ENCODE peak calls at places on chromosomes 3 and 15, in nine cellular contexts. One of them, this sample, is unnamed. For H3K9me3, the result is how much of the 10 kb centered on the place peaks cover.

GRCh38 chr3:102471491-102471890 is 36.7 kb downstream of the ZPLD1 start:
- DNase-seq in pancreas: no peak
- DNase-seq in cardiac muscle cell: no peak
- DNase-seq in tibial nerve: no peak
- DNase-seq in breast epithelium: no peak
- DNase-seq in endothelial cell of umbilical vein: no peak
- DNase-seq in ovary: no peak
- DNase-seq in DND-41: no peak
- DNase-seq in heart left ventricle: no peak
- DNase-seq in this sample: no peak

GRCh38 chr3:14845180-14845579 is 26.4 kb downstream of the FGD5 start:
- DNase-seq in pancreas: no peak
- DNase-seq in cardiac muscle cell: no peak
- DNase-seq in tibial nerve: no peak
- DNase-seq in breast epithelium: no peak
- DNase-seq in endothelial cell of umbilical vein: no peak
- DNase-seq in ovary: no peak
- DNase-seq in DND-41: no peak
- DNase-seq in heart left ventricle: no peak
- DNase-seq in this sample: no peak

GRCh38 chr3:120475722-120476385 is 25.1 kb upstream of the FSTL1 start:
- DNase-seq in pancreas: no peak
- DNase-seq in cardiac muscle cell: no peak
- DNase-seq in tibial nerve: no peak
- DNase-seq in breast epithelium: no peak
- DNase-seq in endothelial cell of umbilical vein: no peak
- DNase-seq in ovary: no peak
- DNase-seq in DND-41: no peak
- DNase-seq in heart left ventricle: no peak
- DNase-seq in this sample: no peak

GRCh38 chr3:34957707-34958106 is 681.6 kb upstream of the ARPP21 start:
- DNase-seq in pancreas: no peak
- DNase-seq in cardiac muscle cell: no peak
- DNase-seq in tibial nerve: no peak
- DNase-seq in breast epithelium: no peak
- DNase-seq in endothelial cell of umbilical vein: no peak
- DNase-seq in ovary: no peak
- DNase-seq in DND-41: peak
- DNase-seq in heart left ventricle: no peak
- DNase-seq in this sample: no peak

GRCh38 chr3:157810924-157811718 is 295.1 kb downstream of the SHOX2 start:
- DNase-seq in pancreas: no peak
- DNase-seq in cardiac muscle cell: no peak
- DNase-seq in tibial nerve: no peak
- DNase-seq in breast epithelium: no peak
- DNase-seq in endothelial cell of umbilical vein: no peak
- DNase-seq in ovary: no peak
- DNase-seq in DND-41: no peak
- DNase-seq in heart left ventricle: no peak
- DNase-seq in this sample: no peak

GRCh38 chr3:99542771-99543518 is 95.4 kb upstream of the COL8A1 start:
- DNase-seq in pancreas: no peak
- DNase-seq in cardiac muscle cell: no peak
- DNase-seq in tibial nerve: no peak
- DNase-seq in breast epithelium: no peak
- DNase-seq in endothelial cell of umbilical vein: peak
- DNase-seq in ovary: no peak
- DNase-seq in DND-41: no peak
- DNase-seq in heart left ventricle: no peak
- DNase-seq in this sample: no peak

GRCh38 chr3:173404156-173404555 is 6.6 kb downstream of the NLGN1 start:
- DNase-seq in pancreas: no peak
- DNase-seq in cardiac muscle cell: no peak
- DNase-seq in tibial nerve: no peak
- DNase-seq in breast epithelium: no peak
- DNase-seq in endothelial cell of umbilical vein: no peak
- DNase-seq in ovary: no peak
- DNase-seq in DND-41: no peak
- DNase-seq in heart left ventricle: no peak
- DNase-seq in this sample: no peak

GRCh38 chr15:59725172-59725486 is 36.0 kb upstream of the BNIP2 start:
- DNase-seq in pancreas: no peak
- DNase-seq in cardiac muscle cell: no peak
- DNase-seq in tibial nerve: no peak
- DNase-seq in breast epithelium: no peak
- DNase-seq in endothelial cell of umbilical vein: no peak
- DNase-seq in ovary: no peak
- DNase-seq in DND-41: no peak
- DNase-seq in heart left ventricle: no peak
- DNase-seq in this sample: no peak

GRCh38 chr3:188108703-188109412 is 45.1 kb upstream of the LPP start:
- DNase-seq in pancreas: no peak
- DNase-seq in cardiac muscle cell: no peak
- DNase-seq in tibial nerve: no peak
- DNase-seq in breast epithelium: no peak
- DNase-seq in endothelial cell of umbilical vein: no peak
- DNase-seq in ovary: no peak
- DNase-seq in DND-41: no peak
- DNase-seq in heart left ventricle: no peak
- DNase-seq in this sample: no peak

GRCh38 chr3:146222204-146223046 is 28.5 kb downstream of the PLSCR4 start:
- DNase-seq in pancreas: no peak
- DNase-seq in cardiac muscle cell: no peak
- DNase-seq in tibial nerve: no peak
- DNase-seq in breast epithelium: no peak
- DNase-seq in endothelial cell of umbilical vein: peak
- DNase-seq in ovary: no peak
- DNase-seq in DND-41: no peak
- DNase-seq in heart left ventricle: no peak
- DNase-seq in this sample: peak

GRCh38 chr15:75639191-75639708 is 774 bp downstream of the IMP3 start:
- DNase-seq in pancreas: no peak
- DNase-seq in cardiac muscle cell: no peak
- DNase-seq in tibial nerve: no peak
- DNase-seq in breast epithelium: no peak
- DNase-seq in endothelial cell of umbilical vein: peak
- DNase-seq in ovary: no peak
- DNase-seq in DND-41: no peak
- DNase-seq in heart left ventricle: no peak
- DNase-seq in this sample: no peak

GRCh38 chr3:16583551-16583950 is 21.7 kb downstream of the DAZL start:
- DNase-seq in pancreas: no peak
- DNase-seq in cardiac muscle cell: no peak
- DNase-seq in tibial nerve: no peak
- DNase-seq in breast epithelium: no peak
- DNase-seq in endothelial cell of umbilical vein: no peak
- DNase-seq in ovary: no peak
- DNase-seq in DND-41: no peak
- DNase-seq in heart left ventricle: no peak
- DNase-seq in this sample: no peak

GRCh38 chr15:63321462-63321861 is 44.1 kb downstream of the APH1B start:
- DNase-seq in pancreas: peak
- DNase-seq in cardiac muscle cell: no peak
- DNase-seq in tibial nerve: no peak
- DNase-seq in breast epithelium: no peak
- DNase-seq in endothelial cell of umbilical vein: no peak
- DNase-seq in ovary: no peak
- DNase-seq in DND-41: no peak
- DNase-seq in heart left ventricle: no peak
- DNase-seq in this sample: no peak
- H3K9me3 ChIP-seq in pancreas: under half
- H3K9me3 ChIP-seq in cardiac muscle cell: under half
- H3K9me3 ChIP-seq in tibial nerve: under half
- H3K9me3 ChIP-seq in breast epithelium: under half
- H3K9me3 ChIP-seq in endothelial cell of umbilical vein: under half
- H3K9me3 ChIP-seq in ovary: under half
- H3K9me3 ChIP-seq in DND-41: under half
- H3K9me3 ChIP-seq in heart left ventricle: under half
- H3K9me3 ChIP-seq in this sample: under half

DNA sequence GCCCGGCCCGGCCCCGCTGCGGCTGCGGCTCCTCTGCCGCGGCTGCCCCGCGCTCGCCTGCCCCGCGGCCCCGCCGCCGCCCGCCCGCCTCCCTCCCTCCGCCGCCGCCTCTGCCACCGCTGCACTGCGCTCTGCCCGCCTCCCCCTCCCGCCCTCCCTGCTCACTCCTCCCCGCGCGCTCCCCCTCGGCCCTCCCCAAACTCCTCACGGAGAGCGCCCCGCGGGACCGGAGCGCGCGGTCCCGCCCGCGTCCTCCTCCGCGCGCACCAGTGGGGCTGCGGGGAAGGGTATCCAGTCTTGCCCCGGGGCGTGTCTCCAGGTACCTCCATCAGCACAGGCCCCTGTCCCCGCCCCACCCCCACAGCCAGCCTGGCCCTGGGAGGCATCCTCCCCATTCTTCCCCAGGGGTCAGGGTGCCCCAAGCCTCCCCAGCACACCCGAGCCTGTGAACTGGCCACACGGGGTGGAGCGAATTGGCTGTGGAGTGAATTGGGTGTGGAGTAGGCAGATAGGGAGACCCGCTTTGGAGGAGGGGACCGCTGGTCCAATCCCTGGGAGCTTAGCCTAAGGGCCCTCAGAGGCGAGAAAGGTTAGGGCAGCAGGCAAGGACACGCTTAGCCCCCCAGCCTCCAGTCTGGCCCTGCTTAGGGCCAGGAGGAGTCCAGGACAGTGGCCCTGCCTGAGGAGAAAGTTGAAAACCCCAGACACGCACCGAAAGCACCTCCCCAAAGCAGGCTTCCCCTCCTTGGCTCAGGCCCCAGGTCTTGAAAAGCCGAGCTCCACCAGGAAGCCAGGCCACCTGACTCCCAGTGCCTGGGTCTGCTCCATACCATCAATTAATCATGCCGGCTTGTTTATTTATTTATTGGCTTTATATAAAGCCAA is 107.8 kb upstream of the SLC6A11 start:
- DNase-seq in pancreas: no peak
- DNase-seq in cardiac muscle cell: no peak
- DNase-seq in tibial nerve: no peak
- DNase-seq in breast epithelium: no peak
- DNase-seq in endothelial cell of umbilical vein: no peak
- DNase-seq in ovary: no peak
- DNase-seq in DND-41: no peak
- DNase-seq in heart left ventricle: no peak
- DNase-seq in this sample: no peak
- H3K4me3 ChIP-seq in pancreas: no peak
- H3K4me3 ChIP-seq in cardiac muscle cell: no peak
- H3K4me3 ChIP-seq in tibial nerve: no peak
- H3K4me3 ChIP-seq in breast epithelium: peak
- H3K4me3 ChIP-seq in endothelial cell of umbilical vein: no peak
- H3K4me3 ChIP-seq in ovary: peak
- H3K4me3 ChIP-seq in DND-41: no peak
- H3K4me3 ChIP-seq in heart left ventricle: no peak
- H3K4me3 ChIP-seq in this sample: no peak

GRCh38 chr3:178989821-178990220 is 81.8 kb downstream of the ZMAT3 start:
- DNase-seq in pancreas: no peak
- DNase-seq in cardiac muscle cell: no peak
- DNase-seq in tibial nerve: no peak
- DNase-seq in breast epithelium: no peak
- DNase-seq in endothelial cell of umbilical vein: no peak
- DNase-seq in ovary: no peak
- DNase-seq in DND-41: no peak
- DNase-seq in heart left ventricle: no peak
- DNase-seq in this sample: no peak
- H3K9me3 ChIP-seq in pancreas: under half
- H3K9me3 ChIP-seq in cardiac muscle cell: under half
- H3K9me3 ChIP-seq in tibial nerve: under half
- H3K9me3 ChIP-seq in breast epithelium: under half
- H3K9me3 ChIP-seq in endothelial cell of umbilical vein: under half
- H3K9me3 ChIP-seq in ovary: under half
- H3K9me3 ChIP-seq in DND-41: under half
- H3K9me3 ChIP-seq in heart left ventricle: under half
- H3K9me3 ChIP-seq in this sample: under half

DNA sequence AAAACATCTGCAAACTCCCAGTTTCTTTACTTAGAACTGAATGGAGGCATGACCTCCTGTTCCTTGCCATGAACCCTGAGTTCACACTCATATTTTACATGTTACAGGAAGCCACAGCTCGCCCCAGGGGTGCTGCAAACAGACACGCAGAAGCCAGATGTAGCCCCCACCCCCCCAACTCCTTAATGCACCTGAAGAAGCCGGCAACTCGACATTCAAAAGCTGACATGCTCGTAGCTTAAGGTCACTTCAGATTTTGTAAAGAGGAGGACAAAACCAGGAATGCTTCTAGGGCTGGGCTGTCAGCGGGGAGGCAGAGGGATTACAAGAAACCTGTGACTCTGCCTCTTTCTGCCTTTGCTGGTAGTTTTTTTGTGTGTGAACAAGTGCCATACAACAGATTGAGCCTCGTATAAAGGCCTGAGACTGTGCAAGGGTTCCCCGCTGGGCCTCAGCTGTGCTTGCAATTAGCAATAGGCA is 42.0 kb upstream of the FEZF2 start:
- DNase-seq in pancreas: no peak
- DNase-seq in cardiac muscle cell: peak
- DNase-seq in tibial nerve: no peak
- DNase-seq in breast epithelium: no peak
- DNase-seq in endothelial cell of umbilical vein: no peak
- DNase-seq in ovary: no peak
- DNase-seq in DND-41: peak
- DNase-seq in heart left ventricle: no peak
- DNase-seq in this sample: no peak
- H3K4me3 ChIP-seq in pancreas: no peak
- H3K4me3 ChIP-seq in cardiac muscle cell: no peak
- H3K4me3 ChIP-seq in tibial nerve: no peak
- H3K4me3 ChIP-seq in breast epithelium: no peak
- H3K4me3 ChIP-seq in endothelial cell of umbilical vein: no peak
- H3K4me3 ChIP-seq in ovary: no peak
- H3K4me3 ChIP-seq in DND-41: no peak
- H3K4me3 ChIP-seq in heart left ventricle: no peak
- H3K4me3 ChIP-seq in this sample: no peak

GRCh38 chr3:5666455-5666854 is 478.9 kb downstream of the EDEM1 start:
- DNase-seq in pancreas: no peak
- DNase-seq in cardiac muscle cell: no peak
- DNase-seq in tibial nerve: no peak
- DNase-seq in breast epithelium: no peak
- DNase-seq in endothelial cell of umbilical vein: no peak
- DNase-seq in ovary: no peak
- DNase-seq in DND-41: no peak
- DNase-seq in heart left ventricle: no peak
- DNase-seq in this sample: no peak
- H3K9me3 ChIP-seq in pancreas: under half
- H3K9me3 ChIP-seq in cardiac muscle cell: under half
- H3K9me3 ChIP-seq in tibial nerve: under half
- H3K9me3 ChIP-seq in breast epithelium: under half
- H3K9me3 ChIP-seq in endothelial cell of umbilical vein: under half
- H3K9me3 ChIP-seq in ovary: under half
- H3K9me3 ChIP-seq in DND-41: under half
- H3K9me3 ChIP-seq in heart left ventricle: under half
- H3K9me3 ChIP-seq in this sample: under half

DNA sequence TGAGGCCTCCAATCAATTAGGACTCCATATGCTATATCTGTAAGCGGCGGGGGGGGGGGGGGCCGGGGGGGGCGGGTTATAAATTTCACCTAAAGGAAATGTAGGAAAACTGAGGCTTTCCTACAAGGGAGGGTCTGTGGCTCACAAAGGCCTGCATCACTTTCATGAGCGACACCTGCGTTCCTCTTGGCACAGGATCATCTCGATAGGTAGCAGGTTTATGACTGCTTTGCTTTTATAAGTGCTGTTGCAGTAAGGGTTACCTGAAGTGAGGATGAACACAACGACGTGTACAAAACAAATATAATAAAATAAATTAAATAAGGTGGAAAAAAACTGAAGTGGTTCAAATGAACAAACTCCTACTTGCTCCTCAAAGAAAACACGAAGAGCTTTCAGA is 194.3 kb downstream of the FOXP1 start:
- DNase-seq in pancreas: no peak
- DNase-seq in cardiac muscle cell: no peak
- DNase-seq in tibial nerve: no peak
- DNase-seq in breast epithelium: no peak
- DNase-seq in endothelial cell of umbilical vein: no peak
- DNase-seq in ovary: no peak
- DNase-seq in DND-41: no peak
- DNase-seq in heart left ventricle: no peak
- DNase-seq in this sample: peak
- H3K4me3 ChIP-seq in pancreas: no peak
- H3K4me3 ChIP-seq in cardiac muscle cell: no peak
- H3K4me3 ChIP-seq in tibial nerve: no peak
- H3K4me3 ChIP-seq in breast epithelium: no peak
- H3K4me3 ChIP-seq in endothelial cell of umbilical vein: no peak
- H3K4me3 ChIP-seq in ovary: no peak
- H3K4me3 ChIP-seq in DND-41: no peak
- H3K4me3 ChIP-seq in heart left ventricle: no peak
- H3K4me3 ChIP-seq in this sample: no peak

This sample was measured in small intestine.